ENCODE peak calls at places on chromosomes 11 and 22, in nine cellular contexts. S is PC-3; N is Peyer's patch; Y is endothelial cell of umbilical vein; U is left ventricle myocardium inferior; X is CD8-positive, alpha-beta T cell; G is ovary; M is thoracic aorta; F is kidney. C is an unnamed sample. For H3K36me3 and H3K4me1, the result is how much of the 10 kb centered on the place peaks cover.

GRCh38 chr11:100918551-100919500 is 210.8 kb downstream of the PGR start:
- DNase-seq in X (no peak), G (no peak), U (no peak), F (no peak), M (no peak), Y (no peak), S (peak), N (no peak), C (no peak)

GRCh38 chr11:115672999-115673411 is 168.8 kb upstream of the CADM1 start:
- DNase-seq in U (peak), G (no peak), S (no peak), Y (no peak), M (no peak), F (no peak), X (no peak), N (no peak), C (peak)

GRCh38 chr11:100777118-100777517 is 90.0 kb downstream of the ARHGAP42 start:
- DNase-seq in N (no peak), M (no peak), S (peak), F (no peak), Y (no peak), X (no peak), U (no peak), G (no peak), C (peak)

GRCh38 chr11:34209809-34210208 is 104.4 kb downstream of the NAT10 start:
- DNase-seq in Y (no peak), X (no peak), F (no peak), G (no peak), N (no peak), M (no peak), S (no peak), U (no peak), C (no peak)

GRCh38 chr11:121927359-121927758 is 188.7 kb downstream of the BLID start:
- DNase-seq in G (no peak), F (no peak), Y (no peak), N (no peak), M (no peak), X (no peak), S (no peak), U (no peak), C (no peak)

GRCh38 chr22:42269407-42270177 is 861 bp downstream of the TCF20 start:
- DNase-seq in S (peak), G (no peak), F (peak), X (peak), Y (peak), M (no peak), N (peak), U (peak), C (peak)

GRCh38 chr11:86460461-86461404 is 86.0 kb downstream of the CCDC81 start:
- DNase-seq in G (no peak), U (no peak), F (no peak), Y (peak), X (no peak), M (no peak), N (no peak), S (peak), C (no peak)

GRCh38 chr11:65487467-65488272 is 11.2 kb upstream of the MALAT1 start:
- DNase-seq in N (peak), S (peak), F (peak), M (peak), U (peak), X (no peak), Y (peak), G (peak), C (peak)

GRCh38 chr22:29872989-29873388 is 10.0 kb upstream of the MTMR3 start:
- DNase-seq in Y (no peak), G (no peak), N (no peak), X (no peak), U (no peak), F (no peak), M (no peak), S (no peak), C (no peak)

GRCh38 chr22:44088976-44089570 is 65.0 kb downstream of the PARVB start:
- DNase-seq in N (no peak), F (peak), G (no peak), Y (no peak), M (no peak), U (peak), X (no peak), S (no peak), C (no peak)

GRCh38 chr22:32413715-32414114 is 1.7 kb upstream of the RTCB start:
- DNase-seq in X (no peak), U (no peak), Y (peak), N (no peak), S (peak), G (no peak), F (no peak), M (no peak), C (no peak)

GRCh38 chr22:23193882-23194281 is 13.6 kb downstream of the BCR start:
- DNase-seq in M (no peak), G (no peak), Y (no peak), U (no peak), X (no peak), F (peak), S (no peak), N (no peak), C (no peak)

GRCh38 chr11:75510626-75511025 is 15.1 kb downstream of the GDPD5 start:
- DNase-seq in F (no peak), Y (no peak), M (no peak), N (no peak), U (no peak), X (no peak), S (no peak), G (no peak), C (no peak)

GRCh38 chr11:46827995-46828394 is 18.1 kb downstream of the CKAP5 start:
- DNase-seq in N (no peak), F (no peak), S (no peak), M (no peak), Y (no peak), X (no peak), U (no peak), G (no peak), C (no peak)

GRCh38 chr11:10303558-10304363 is 1.1 kb upstream of the ADM start:
- DNase-seq in X (peak), S (peak), F (peak), M (no peak), N (peak), G (no peak), U (peak), Y (peak), C (peak)

GRCh38 chr11:18000760-18001159 is 12.1 kb downstream of the SERGEF start:
- DNase-seq in S (no peak), Y (no peak), F (no peak), U (no peak), X (no peak), N (no peak), G (no peak), M (no peak), C (no peak)

GRCh38 chr11:93563857-93564256 is 20.7 kb upstream of the SMCO4 start:
- DNase-seq in Y (no peak), M (no peak), F (no peak), G (no peak), S (no peak), N (no peak), U (no peak), X (no peak), C (no peak)

GRCh38 chr22:19167106-19167869 is 11.2 kb downstream of the SLC25A1 start:
- DNase-seq in F (no peak), S (no peak), G (no peak), X (no peak), M (no peak), N (no peak), Y (no peak), U (no peak), C (no peak)

GRCh38 chr22:22771696-22772377 is 115.8 kb upstream of the IGLL5 start:
- DNase-seq in G (no peak), Y (no peak), S (no peak), X (no peak), U (no peak), N (no peak), M (no peak), F (peak), C (no peak)

GRCh38 chr11:101127348-101127698 is 2.3 kb downstream of the PGR start:
- DNase-seq in N (no peak), G (peak), U (peak), F (peak), M (no peak), X (no peak), S (no peak), Y (no peak), C (peak)

GRCh38 chr11:69055598-69056516 is 7.1 kb downstream of the TPCN2 start:
- DNase-seq in S (no peak), Y (no peak), M (no peak), F (peak), U (peak), G (no peak), X (no peak), N (peak), C (peak)

GRCh38 chr11:131533164-131533563 is 162.7 kb downstream of the NTM start:
- DNase-seq in U (no peak), F (no peak), Y (no peak), M (no peak), X (no peak), G (no peak), S (no peak), N (no peak), C (no peak)

GRCh38 chr11:79794484-79795393 is 353.9 kb upstream of the TENM4 start:
- DNase-seq in F (no peak), G (no peak), U (no peak), M (no peak), Y (no peak), S (no peak), N (no peak), X (no peak), C (no peak)

GRCh38 chr22:46081036-46081830 is 69.1 kb upstream of the PPARA start:
- DNase-seq in F (peak), Y (no peak), M (no peak), S (no peak), N (no peak), U (peak), G (no peak), X (no peak), C (no peak)

DNA sequence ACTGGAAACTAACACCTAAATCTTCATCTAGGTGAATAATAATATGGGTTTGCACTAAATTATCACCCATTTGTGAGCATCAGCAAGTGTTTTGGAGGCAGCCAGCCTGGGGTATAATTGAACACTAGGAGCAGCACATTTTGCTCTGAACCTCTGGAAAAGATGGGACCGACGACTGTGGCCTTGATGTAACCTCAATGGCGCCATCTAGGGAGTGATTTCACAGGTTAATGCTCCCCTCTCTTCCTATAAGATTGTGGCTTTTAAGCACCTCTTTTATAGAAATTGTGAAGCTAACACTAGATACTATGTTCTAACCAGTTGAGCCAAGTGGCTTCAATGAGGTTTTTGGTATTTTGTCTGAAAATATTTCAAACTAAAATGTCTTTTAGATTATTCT is 203.7 kb downstream of the NELL1 start:
- DNase-seq in G (no peak), X (no peak), F (no peak), M (no peak), S (peak), U (no peak), N (no peak), Y (no peak), C (no peak)
- TF ChIP-seq CTCF in G (no peak), X (no peak), F (peak), M (no peak), S (no peak), U (no peak), N (no peak), Y (no peak), C (no peak)

GRCh38 chr11:62133328-62134065 is 9.7 kb downstream of the INCENP start:
- DNase-seq in F (peak), M (no peak), N (peak), U (no peak), X (no peak), G (no peak), Y (no peak), S (no peak), C (no peak)
- H3K36me3 ChIP-seq in F (under half), M (under half), N (under half), U (under half), X (under half), G (under half), Y (under half), S (half or more), C (under half)

GRCh38 chr11:8204596-8204995 is 35.8 kb upstream of the RIC3 start:
- DNase-seq in M (no peak), X (no peak), Y (no peak), S (no peak), U (no peak), N (no peak), G (no peak), F (no peak), C (no peak)
- H3K4me1 ChIP-seq in M (under half), X (under half), Y (under half), S (under half), U (under half), N (under half), G (under half), F (under half), C (under half)

DNA sequence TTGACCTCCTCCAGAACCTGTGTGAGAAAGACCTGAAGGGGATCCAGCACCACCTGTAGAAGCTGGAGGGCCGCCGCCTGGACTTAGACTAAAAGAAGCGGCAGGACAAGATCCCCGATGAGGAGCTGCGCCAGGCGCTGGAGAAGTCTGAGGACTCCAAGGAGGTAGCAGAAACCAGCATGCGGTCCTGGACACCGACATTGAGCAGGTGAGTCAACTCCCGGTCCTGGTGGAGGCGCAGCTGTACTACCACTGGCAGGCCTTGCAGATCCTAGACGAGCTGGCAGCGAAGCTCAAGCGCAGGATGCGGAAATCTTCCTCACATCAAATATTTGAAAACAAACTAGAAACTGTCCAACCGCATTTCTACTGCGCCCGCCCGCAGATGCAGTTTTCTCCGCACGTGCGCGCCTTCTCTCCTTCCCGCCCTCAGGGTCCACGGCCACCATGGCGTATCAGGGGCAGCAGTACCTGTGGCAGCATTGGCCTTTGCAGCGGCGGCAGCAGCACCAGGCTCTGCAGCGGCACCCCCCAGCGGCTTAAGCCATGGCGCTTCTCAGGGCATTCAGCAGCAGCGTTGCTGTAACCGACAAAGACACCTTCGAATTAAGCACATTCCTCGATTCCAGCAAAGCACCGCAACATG is 10.2 kb downstream of the CLDN25 start:
- DNase-seq in G (no peak), M (no peak), N (no peak), U (no peak), F (no peak), Y (no peak), S (no peak), X (no peak), C (no peak)
- TF ChIP-seq CTCF in G (no peak), M (no peak), N (no peak), U (no peak), F (no peak), Y (no peak), S (no peak), X (no peak), C (no peak)

GRCh38 chr11:134258577-134258976 is 5.2 kb downstream of the ACAD8 start:
- DNase-seq in N (no peak), X (no peak), G (no peak), F (no peak), U (no peak), M (no peak), S (no peak), Y (no peak), C (no peak)
- H3K36me3 ChIP-seq in N (under half), X (under half), G (under half), F (under half), U (half or more), M (under half), S (under half), Y (under half), C (under half)

GRCh38 chr11:120212259-120212888 is 1.5 kb downstream of the OAF start:
- DNase-seq in N (no peak), X (no peak), U (no peak), Y (peak), S (peak), M (no peak), F (peak), G (no peak), C (no peak)

GRCh38 chr11:120211522-120212258 is 858 bp downstream of the OAF start:
- DNase-seq in Y (peak), U (no peak), G (no peak), F (no peak), X (no peak), M (no peak), N (no peak), S (peak), C (peak)

GRCh38 chr11:120210651-120211521 is at the start of gene OAF:
- DNase-seq in M (no peak), N (peak), X (peak), F (peak), S (peak), Y (peak), G (peak), U (peak), C (peak)

GRCh38 chr11:120214581-120214980 is 3.7 kb downstream of the OAF start:
- DNase-seq in Y (no peak), U (no peak), M (no peak), F (peak), G (no peak), S (no peak), N (no peak), X (no peak), C (peak)

GRCh38 chr11:120212926-120213325 is 2.1 kb downstream of the OAF start:
- DNase-seq in F (peak), S (peak), U (no peak), N (no peak), Y (no peak), G (no peak), X (no peak), M (no peak), C (peak)
- H3K4me1 ChIP-seq in F (under half), S (half or more), U (half or more), N (half or more), Y (under half), G (under half), X (under half), M (under half), C (under half)

DNA sequence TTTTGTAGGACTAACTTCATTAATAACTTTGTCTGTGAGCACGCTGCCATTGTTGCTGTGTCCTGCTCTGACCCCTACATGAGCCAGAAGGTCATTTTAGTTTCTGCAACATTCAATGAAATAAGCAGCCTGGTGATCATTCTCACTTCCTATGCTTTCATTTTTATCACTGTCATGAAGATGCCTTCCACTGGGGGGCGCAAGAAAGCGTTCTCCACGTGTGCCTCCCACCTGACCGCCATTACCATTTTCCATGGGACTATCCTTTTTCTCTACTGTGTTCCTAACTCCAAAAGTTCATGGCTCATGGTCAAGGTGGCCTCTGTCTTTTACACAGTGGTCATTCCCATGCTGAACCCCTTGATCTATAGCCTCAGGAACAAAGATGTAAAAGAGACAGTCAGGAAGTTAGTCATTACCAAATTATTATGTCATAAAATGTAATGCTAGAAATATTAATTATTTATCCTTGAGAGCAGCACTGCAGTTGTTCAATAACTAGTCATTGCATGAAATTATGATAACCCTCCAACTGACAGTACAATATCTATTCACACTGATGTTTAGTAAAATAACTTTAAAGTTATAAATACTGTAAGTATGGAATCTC is 46.4 kb upstream of the OR5D13 start:
- DNase-seq in Y (no peak), N (no peak), S (peak), X (no peak), U (no peak), G (no peak), M (no peak), F (no peak), C (no peak)
- TF ChIP-seq CTCF in Y (no peak), N (no peak), S (peak), X (no peak), U (no peak), G (no peak), M (no peak), F (no peak), C (no peak)

GRCh38 chr11:1290052-1291040 is 19.1 kb downstream of the TOLLIP start:
- DNase-seq in Y (no peak), U (no peak), S (no peak), M (no peak), F (peak), N (no peak), X (no peak), G (no peak), C (no peak)
- H3K36me3 ChIP-seq in Y (under half), U (half or more), S (under half), M (half or more), F (under half), N (under half), X (under half), G (under half), C (under half)

GRCh38 chr11:1368966-1369365 is 20.8 kb upstream of the BRSK2 start:
- DNase-seq in N (no peak), X (no peak), S (no peak), G (no peak), U (no peak), Y (no peak), M (no peak), F (peak), C (no peak)
- H3K4me1 ChIP-seq in N (under half), X (under half), S (under half), G (under half), U (under half), Y (under half), M (under half), F (under half), C (under half)

C was measured in mucosa of descending colon.